ENCODE peak calls at places on chromosomes 3 and 15, in five cellular contexts. One of them, this sample, is unnamed.

GRCh38 chr3:32502089-32502943 is at the start of gene CMTM6:
- DNase-seq in stimulated activated CD8-positive, alpha-beta memory T cell treated with anti-CD3 and anti-CD28 coated beads, Interleukin-12 subunit alpha, Interleukin-12 subunit beta, amount 100 ng/mL, for 1 hour: peak; percentile 65
- DNase-seq in effector CD8-positive, alpha-beta T cell: peak; percentile 76
- DNase-seq in progenitor cell of endocrine pancreas: peak; percentile 55
- DNase-seq in iPS-NIHi11: peak; percentile 99
- DNase-seq in this sample: peak; percentile 71

GRCh38 chr15:25680659-25680970 is 182.5 kb downstream of the ATP10A start:
- DNase-seq in iPS-NIHi11: no peak
- DNase-seq in stimulated activated CD8-positive, alpha-beta memory T cell treated with anti-CD3 and anti-CD28 coated beads, Interleukin-12 subunit alpha, Interleukin-12 subunit beta, amount 100 ng/mL, for 1 hour: no peak
- DNase-seq in effector CD8-positive, alpha-beta T cell: no peak
- DNase-seq in progenitor cell of endocrine pancreas: no peak
- DNase-seq in this sample: no peak

GRCh38 chr3:8660271-8660731 is 15.7 kb upstream of the SSUH2 start:
- DNase-seq in stimulated activated CD8-positive, alpha-beta memory T cell treated with anti-CD3 and anti-CD28 coated beads, Interleukin-12 subunit alpha, Interleukin-12 subunit beta, amount 100 ng/mL, for 1 hour: no peak
- DNase-seq in progenitor cell of endocrine pancreas: no peak
- DNase-seq in iPS-NIHi11: no peak
- DNase-seq in effector CD8-positive, alpha-beta T cell: no peak
- DNase-seq in this sample: no peak

GRCh38 chr15:32033186-32033890 is 3.0 kb downstream of the CHRNA7 start:
- DNase-seq in iPS-NIHi11: no peak
- DNase-seq in effector CD8-positive, alpha-beta T cell: no peak
- DNase-seq in progenitor cell of endocrine pancreas: no peak
- DNase-seq in stimulated activated CD8-positive, alpha-beta memory T cell treated with anti-CD3 and anti-CD28 coated beads, Interleukin-12 subunit alpha, Interleukin-12 subunit beta, amount 100 ng/mL, for 1 hour: no peak
- DNase-seq in this sample: no peak

GRCh38 chr3:139286825-139287224 is 57.0 kb upstream of the MRPS22 start:
- DNase-seq in iPS-NIHi11: no peak
- DNase-seq in progenitor cell of endocrine pancreas: no peak
- DNase-seq in stimulated activated CD8-positive, alpha-beta memory T cell treated with anti-CD3 and anti-CD28 coated beads, Interleukin-12 subunit alpha, Interleukin-12 subunit beta, amount 100 ng/mL, for 1 hour: no peak
- DNase-seq in effector CD8-positive, alpha-beta T cell: no peak
- DNase-seq in this sample: no peak

GRCh38 chr3:141686477-141687280 is 51.4 kb upstream of the RNF7 start:
- DNase-seq in stimulated activated CD8-positive, alpha-beta memory T cell treated with anti-CD3 and anti-CD28 coated beads, Interleukin-12 subunit alpha, Interleukin-12 subunit beta, amount 100 ng/mL, for 1 hour: no peak
- DNase-seq in effector CD8-positive, alpha-beta T cell: no peak
- DNase-seq in iPS-NIHi11: no peak
- DNase-seq in progenitor cell of endocrine pancreas: no peak
- DNase-seq in this sample: no peak

GRCh38 chr3:98657429-98657828 is 64.0 kb upstream of the CPOX start:
- DNase-seq in effector CD8-positive, alpha-beta T cell: peak; percentile 1
- DNase-seq in progenitor cell of endocrine pancreas: peak; percentile 21
- DNase-seq in iPS-NIHi11: peak; percentile 62
- DNase-seq in stimulated activated CD8-positive, alpha-beta memory T cell treated with anti-CD3 and anti-CD28 coated beads, Interleukin-12 subunit alpha, Interleukin-12 subunit beta, amount 100 ng/mL, for 1 hour: no peak
- DNase-seq in this sample: peak; percentile 9

GRCh38 chr3:186519021-186519658 is 25.0 kb downstream of the CRYGS start:
- DNase-seq in progenitor cell of endocrine pancreas: no peak
- DNase-seq in effector CD8-positive, alpha-beta T cell: peak; percentile 13
- DNase-seq in iPS-NIHi11: no peak
- DNase-seq in stimulated activated CD8-positive, alpha-beta memory T cell treated with anti-CD3 and anti-CD28 coated beads, Interleukin-12 subunit alpha, Interleukin-12 subunit beta, amount 100 ng/mL, for 1 hour: peak; percentile 45
- DNase-seq in this sample: no peak

GRCh38 chr15:62742409-62743171 is 300.0 kb upstream of the TPM1 start:
- DNase-seq in effector CD8-positive, alpha-beta T cell: no peak
- DNase-seq in stimulated activated CD8-positive, alpha-beta memory T cell treated with anti-CD3 and anti-CD28 coated beads, Interleukin-12 subunit alpha, Interleukin-12 subunit beta, amount 100 ng/mL, for 1 hour: no peak
- DNase-seq in progenitor cell of endocrine pancreas: no peak
- DNase-seq in iPS-NIHi11: peak; percentile 69
- DNase-seq in this sample: peak; percentile 67

GRCh38 chr3:123951522-123952447 is 9.2 kb downstream of the CCDC14 start:
- DNase-seq in progenitor cell of endocrine pancreas: no peak
- DNase-seq in iPS-NIHi11: no peak
- DNase-seq in effector CD8-positive, alpha-beta T cell: no peak
- DNase-seq in stimulated activated CD8-positive, alpha-beta memory T cell treated with anti-CD3 and anti-CD28 coated beads, Interleukin-12 subunit alpha, Interleukin-12 subunit beta, amount 100 ng/mL, for 1 hour: no peak
- DNase-seq in this sample: no peak

GRCh38 chr15:96340348-96340610 is 9.8 kb downstream of the NR2F2 start:
- DNase-seq in effector CD8-positive, alpha-beta T cell: no peak
- DNase-seq in stimulated activated CD8-positive, alpha-beta memory T cell treated with anti-CD3 and anti-CD28 coated beads, Interleukin-12 subunit alpha, Interleukin-12 subunit beta, amount 100 ng/mL, for 1 hour: no peak
- DNase-seq in iPS-NIHi11: no peak
- DNase-seq in progenitor cell of endocrine pancreas: no peak
- DNase-seq in this sample: no peak

GRCh38 chr15:68631621-68632051 is 52.8 kb downstream of the CORO2B start:
- DNase-seq in progenitor cell of endocrine pancreas: no peak
- DNase-seq in stimulated activated CD8-positive, alpha-beta memory T cell treated with anti-CD3 and anti-CD28 coated beads, Interleukin-12 subunit alpha, Interleukin-12 subunit beta, amount 100 ng/mL, for 1 hour: no peak
- DNase-seq in effector CD8-positive, alpha-beta T cell: no peak
- DNase-seq in iPS-NIHi11: peak; percentile 67
- DNase-seq in this sample: no peak

GRCh38 chr15:36951747-36952247 is 148.6 kb downstream of the MEIS2 start:
- DNase-seq in stimulated activated CD8-positive, alpha-beta memory T cell treated with anti-CD3 and anti-CD28 coated beads, Interleukin-12 subunit alpha, Interleukin-12 subunit beta, amount 100 ng/mL, for 1 hour: no peak
- DNase-seq in progenitor cell of endocrine pancreas: no peak
- DNase-seq in effector CD8-positive, alpha-beta T cell: no peak
- DNase-seq in iPS-NIHi11: no peak
- DNase-seq in this sample: peak; percentile 9

GRCh38 chr15:58856090-58856489 is 77.4 kb downstream of the SLTM start:
- DNase-seq in stimulated activated CD8-positive, alpha-beta memory T cell treated with anti-CD3 and anti-CD28 coated beads, Interleukin-12 subunit alpha, Interleukin-12 subunit beta, amount 100 ng/mL, for 1 hour: no peak
- DNase-seq in effector CD8-positive, alpha-beta T cell: no peak
- DNase-seq in iPS-NIHi11: no peak
- DNase-seq in progenitor cell of endocrine pancreas: no peak
- DNase-seq in this sample: no peak

GRCh38 chr3:160842021-160843005 is 86.3 kb downstream of the PPM1L start:
- DNase-seq in iPS-NIHi11: no peak
- DNase-seq in effector CD8-positive, alpha-beta T cell: no peak
- DNase-seq in progenitor cell of endocrine pancreas: no peak
- DNase-seq in stimulated activated CD8-positive, alpha-beta memory T cell treated with anti-CD3 and anti-CD28 coated beads, Interleukin-12 subunit alpha, Interleukin-12 subunit beta, amount 100 ng/mL, for 1 hour: no peak
- DNase-seq in this sample: no peak

GRCh38 chr3:179000144-179000543 is 71.5 kb downstream of the ZMAT3 start:
- DNase-seq in progenitor cell of endocrine pancreas: no peak
- DNase-seq in iPS-NIHi11: no peak
- DNase-seq in stimulated activated CD8-positive, alpha-beta memory T cell treated with anti-CD3 and anti-CD28 coated beads, Interleukin-12 subunit alpha, Interleukin-12 subunit beta, amount 100 ng/mL, for 1 hour: no peak
- DNase-seq in effector CD8-positive, alpha-beta T cell: no peak
- DNase-seq in this sample: no peak

GRCh38 chr3:157888040-157888439 is 218.2 kb downstream of the SHOX2 start:
- DNase-seq in stimulated activated CD8-positive, alpha-beta memory T cell treated with anti-CD3 and anti-CD28 coated beads, Interleukin-12 subunit alpha, Interleukin-12 subunit beta, amount 100 ng/mL, for 1 hour: no peak
- DNase-seq in progenitor cell of endocrine pancreas: no peak
- DNase-seq in iPS-NIHi11: no peak
- DNase-seq in effector CD8-positive, alpha-beta T cell: no peak
- DNase-seq in this sample: no peak

GRCh38 chr3:111227216-111227615 is 155.6 kb downstream of the NECTIN3 start:
- DNase-seq in stimulated activated CD8-positive, alpha-beta memory T cell treated with anti-CD3 and anti-CD28 coated beads, Interleukin-12 subunit alpha, Interleukin-12 subunit beta, amount 100 ng/mL, for 1 hour: no peak
- DNase-seq in iPS-NIHi11: no peak
- DNase-seq in effector CD8-positive, alpha-beta T cell: no peak
- DNase-seq in progenitor cell of endocrine pancreas: no peak
- DNase-seq in this sample: no peak

GRCh38 chr15:51600114-51600513 is 22.5 kb downstream of the DMXL2 start:
- DNase-seq in effector CD8-positive, alpha-beta T cell: no peak
- DNase-seq in stimulated activated CD8-positive, alpha-beta memory T cell treated with anti-CD3 and anti-CD28 coated beads, Interleukin-12 subunit alpha, Interleukin-12 subunit beta, amount 100 ng/mL, for 1 hour: no peak
- DNase-seq in progenitor cell of endocrine pancreas: no peak
- DNase-seq in iPS-NIHi11: no peak
- DNase-seq in this sample: no peak

GRCh38 chr3:151630938-151631417 is 102.7 kb upstream of the AADACL2 start:
- DNase-seq in stimulated activated CD8-positive, alpha-beta memory T cell treated with anti-CD3 and anti-CD28 coated beads, Interleukin-12 subunit alpha, Interleukin-12 subunit beta, amount 100 ng/mL, for 1 hour: no peak
- DNase-seq in iPS-NIHi11: no peak
- DNase-seq in effector CD8-positive, alpha-beta T cell: no peak
- DNase-seq in progenitor cell of endocrine pancreas: no peak
- DNase-seq in this sample: no peak

GRCh38 chr3:173893066-173893465 is 495.5 kb downstream of the NLGN1 start:
- DNase-seq in progenitor cell of endocrine pancreas: no peak
- DNase-seq in effector CD8-positive, alpha-beta T cell: no peak
- DNase-seq in iPS-NIHi11: no peak
- DNase-seq in stimulated activated CD8-positive, alpha-beta memory T cell treated with anti-CD3 and anti-CD28 coated beads, Interleukin-12 subunit alpha, Interleukin-12 subunit beta, amount 100 ng/mL, for 1 hour: no peak
- DNase-seq in this sample: no peak

GRCh38 chr3:156131241-156131640 is 10.9 kb downstream of the KCNAB1 start:
- DNase-seq in stimulated activated CD8-positive, alpha-beta memory T cell treated with anti-CD3 and anti-CD28 coated beads, Interleukin-12 subunit alpha, Interleukin-12 subunit beta, amount 100 ng/mL, for 1 hour: no peak
- DNase-seq in effector CD8-positive, alpha-beta T cell: no peak
- DNase-seq in progenitor cell of endocrine pancreas: no peak
- DNase-seq in iPS-NIHi11: no peak
- DNase-seq in this sample: no peak

GRCh38 chr3:119912220-119912619 is 130.3 kb downstream of the NR1I2 start:
- DNase-seq in progenitor cell of endocrine pancreas: no peak
- DNase-seq in iPS-NIHi11: no peak
- DNase-seq in stimulated activated CD8-positive, alpha-beta memory T cell treated with anti-CD3 and anti-CD28 coated beads, Interleukin-12 subunit alpha, Interleukin-12 subunit beta, amount 100 ng/mL, for 1 hour: no peak
- DNase-seq in effector CD8-positive, alpha-beta T cell: no peak
- DNase-seq in this sample: no peak

GRCh38 chr3:39188271-39189149 is 3.9 kb downstream of the XIRP1 start:
- DNase-seq in effector CD8-positive, alpha-beta T cell: no peak
- DNase-seq in iPS-NIHi11: no peak
- DNase-seq in stimulated activated CD8-positive, alpha-beta memory T cell treated with anti-CD3 and anti-CD28 coated beads, Interleukin-12 subunit alpha, Interleukin-12 subunit beta, amount 100 ng/mL, for 1 hour: no peak
- DNase-seq in progenitor cell of endocrine pancreas: no peak
- DNase-seq in this sample: no peak

GRCh38 chr3:117483839-117484238 is 774.3 kb downstream of the TUSC7 start:
- DNase-seq in stimulated activated CD8-positive, alpha-beta memory T cell treated with anti-CD3 and anti-CD28 coated beads, Interleukin-12 subunit alpha, Interleukin-12 subunit beta, amount 100 ng/mL, for 1 hour: no peak
- DNase-seq in iPS-NIHi11: no peak
- DNase-seq in effector CD8-positive, alpha-beta T cell: no peak
- DNase-seq in progenitor cell of endocrine pancreas: no peak
- DNase-seq in this sample: no peak

GRCh38 chr3:45153658-45154437 is 7.7 kb upstream of the CDCP1 start:
- DNase-seq in progenitor cell of endocrine pancreas: no peak
- DNase-seq in stimulated activated CD8-positive, alpha-beta memory T cell treated with anti-CD3 and anti-CD28 coated beads, Interleukin-12 subunit alpha, Interleukin-12 subunit beta, amount 100 ng/mL, for 1 hour: no peak
- DNase-seq in iPS-NIHi11: no peak
- DNase-seq in effector CD8-positive, alpha-beta T cell: no peak
- DNase-seq in this sample: no peak

GRCh38 chr3:112437146-112438022 is 61.9 kb downstream of the BTLA start:
- DNase-seq in progenitor cell of endocrine pancreas: no peak
- DNase-seq in iPS-NIHi11: peak; percentile 32
- DNase-seq in stimulated activated CD8-positive, alpha-beta memory T cell treated with anti-CD3 and anti-CD28 coated beads, Interleukin-12 subunit alpha, Interleukin-12 subunit beta, amount 100 ng/mL, for 1 hour: no peak
- DNase-seq in effector CD8-positive, alpha-beta T cell: no peak
- DNase-seq in this sample: no peak

GRCh38 chr3:180059351-180059750 is 22.6 kb upstream of the PEX5L start:
- DNase-seq in effector CD8-positive, alpha-beta T cell: no peak
- DNase-seq in iPS-NIHi11: no peak
- DNase-seq in progenitor cell of endocrine pancreas: no peak
- DNase-seq in stimulated activated CD8-positive, alpha-beta memory T cell treated with anti-CD3 and anti-CD28 coated beads, Interleukin-12 subunit alpha, Interleukin-12 subunit beta, amount 100 ng/mL, for 1 hour: no peak
- DNase-seq in this sample: no peak

GRCh38 chr3:110234831-110235230 is 836.8 kb upstream of the NECTIN3 start:
- DNase-seq in effector CD8-positive, alpha-beta T cell: no peak
- DNase-seq in iPS-NIHi11: no peak
- DNase-seq in stimulated activated CD8-positive, alpha-beta memory T cell treated with anti-CD3 and anti-CD28 coated beads, Interleukin-12 subunit alpha, Interleukin-12 subunit beta, amount 100 ng/mL, for 1 hour: no peak
- DNase-seq in progenitor cell of endocrine pancreas: no peak
- DNase-seq in this sample: no peak

GRCh38 chr15:99474041-99474906 is 91.5 kb upstream of the MEF2A start:
- DNase-seq in progenitor cell of endocrine pancreas: no peak
- DNase-seq in effector CD8-positive, alpha-beta T cell: no peak
- DNase-seq in iPS-NIHi11: no peak
- DNase-seq in stimulated activated CD8-positive, alpha-beta memory T cell treated with anti-CD3 and anti-CD28 coated beads, Interleukin-12 subunit alpha, Interleukin-12 subunit beta, amount 100 ng/mL, for 1 hour: no peak
- DNase-seq in this sample: no peak

GRCh38 chr3:108835101-108835500 is 12.5 kb downstream of the TRAT1 start:
- DNase-seq in effector CD8-positive, alpha-beta T cell: no peak
- DNase-seq in stimulated activated CD8-positive, alpha-beta memory T cell treated with anti-CD3 and anti-CD28 coated beads, Interleukin-12 subunit alpha, Interleukin-12 subunit beta, amount 100 ng/mL, for 1 hour: peak; percentile 8
- DNase-seq in progenitor cell of endocrine pancreas: no peak
- DNase-seq in iPS-NIHi11: no peak
- DNase-seq in this sample: no peak

GRCh38 chr3:178389258-178389657 is 147.0 kb upstream of the KCNMB2 start:
- DNase-seq in effector CD8-positive, alpha-beta T cell: no peak
- DNase-seq in iPS-NIHi11: no peak
- DNase-seq in stimulated activated CD8-positive, alpha-beta memory T cell treated with anti-CD3 and anti-CD28 coated beads, Interleukin-12 subunit alpha, Interleukin-12 subunit beta, amount 100 ng/mL, for 1 hour: no peak
- DNase-seq in progenitor cell of endocrine pancreas: no peak
- DNase-seq in this sample: no peak

GRCh38 chr3:141410861-141411771 is 42.8 kb downstream of the ZBTB38 start:
- DNase-seq in effector CD8-positive, alpha-beta T cell: no peak
- DNase-seq in iPS-NIHi11: no peak
- DNase-seq in stimulated activated CD8-positive, alpha-beta memory T cell treated with anti-CD3 and anti-CD28 coated beads, Interleukin-12 subunit alpha, Interleukin-12 subunit beta, amount 100 ng/mL, for 1 hour: no peak
- DNase-seq in progenitor cell of endocrine pancreas: no peak
- DNase-seq in this sample: no peak

GRCh38 chr3:72157782-72158638 is 373.1 kb upstream of the PROK2 start:
- DNase-seq in stimulated activated CD8-positive, alpha-beta memory T cell treated with anti-CD3 and anti-CD28 coated beads, Interleukin-12 subunit alpha, Interleukin-12 subunit beta, amount 100 ng/mL, for 1 hour: no peak
- DNase-seq in iPS-NIHi11: no peak
- DNase-seq in effector CD8-positive, alpha-beta T cell: no peak
- DNase-seq in progenitor cell of endocrine pancreas: no peak
- DNase-seq in this sample: no peak

GRCh38 chr3:8656240-8656639 is 11.6 kb upstream of the SSUH2 start:
- DNase-seq in effector CD8-positive, alpha-beta T cell: no peak
- DNase-seq in progenitor cell of endocrine pancreas: no peak
- DNase-seq in stimulated activated CD8-positive, alpha-beta memory T cell treated with anti-CD3 and anti-CD28 coated beads, Interleukin-12 subunit alpha, Interleukin-12 subunit beta, amount 100 ng/mL, for 1 hour: no peak
- DNase-seq in iPS-NIHi11: no peak
- DNase-seq in this sample: no peak

GRCh38 chr3:23304424-23304823 is 101.3 kb downstream of the UBE2E2 start:
- DNase-seq in effector CD8-positive, alpha-beta T cell: no peak
- DNase-seq in progenitor cell of endocrine pancreas: no peak
- DNase-seq in iPS-NIHi11: no peak
- DNase-seq in stimulated activated CD8-positive, alpha-beta memory T cell treated with anti-CD3 and anti-CD28 coated beads, Interleukin-12 subunit alpha, Interleukin-12 subunit beta, amount 100 ng/mL, for 1 hour: no peak
- DNase-seq in this sample: no peak

GRCh38 chr3:16357191-16357590 is 92.2 kb downstream of the OXNAD1 start:
- DNase-seq in progenitor cell of endocrine pancreas: no peak
- DNase-seq in stimulated activated CD8-positive, alpha-beta memory T cell treated with anti-CD3 and anti-CD28 coated beads, Interleukin-12 subunit alpha, Interleukin-12 subunit beta, amount 100 ng/mL, for 1 hour: no peak
- DNase-seq in effector CD8-positive, alpha-beta T cell: no peak
- DNase-seq in iPS-NIHi11: no peak
- DNase-seq in this sample: no peak

This sample was measured in neuronal stem cell.